ENCODE peak calls at places on chromosomes 3 and 15, in eight cellular contexts. One of them, this sample, is unnamed.

GRCh38 chr15:39205506-39206371 is 375.1 kb upstream of the THBS1 start:
- DNase-seq in CD8-positive, alpha-beta T cell: no peak
- DNase-seq in progenitor cell of endocrine pancreas: no peak
- DNase-seq in M059J: peak; percentile 89
- DNase-seq in RKO: no peak
- DNase-seq in EH: peak; percentile 47
- DNase-seq in mucosa of gallbladder: no peak
- DNase-seq in activated naive CD8-positive, alpha-beta T cell treated with anti-CD3 and anti-CD28 coated beads, Interleukin-2, amount 50 U/mL, for 24 hours: no peak
- DNase-seq in this sample: no peak

GRCh38 chr15:60318236-60318867 is 79.4 kb downstream of the ANXA2 start:
- DNase-seq in CD8-positive, alpha-beta T cell: no peak
- DNase-seq in progenitor cell of endocrine pancreas: no peak
- DNase-seq in M059J: no peak
- DNase-seq in RKO: no peak
- DNase-seq in EH: no peak
- DNase-seq in mucosa of gallbladder: no peak
- DNase-seq in activated naive CD8-positive, alpha-beta T cell treated with anti-CD3 and anti-CD28 coated beads, Interleukin-2, amount 50 U/mL, for 24 hours: no peak
- DNase-seq in this sample: no peak

GRCh38 chr15:75198560-75199346 is 2.9 kb upstream of the C15orf39 start:
- DNase-seq in CD8-positive, alpha-beta T cell: peak; percentile 23
- DNase-seq in progenitor cell of endocrine pancreas: no peak
- DNase-seq in M059J: peak; percentile 71
- DNase-seq in RKO: peak; percentile 15
- DNase-seq in EH: peak; percentile 78
- DNase-seq in mucosa of gallbladder: no peak
- DNase-seq in activated naive CD8-positive, alpha-beta T cell treated with anti-CD3 and anti-CD28 coated beads, Interleukin-2, amount 50 U/mL, for 24 hours: peak; percentile 22
- DNase-seq in this sample: peak; percentile 53

GRCh38 chr15:69664572-69665326 is 212.1 kb downstream of the RPLP1 start:
- DNase-seq in CD8-positive, alpha-beta T cell: no peak
- DNase-seq in progenitor cell of endocrine pancreas: no peak
- DNase-seq in M059J: peak; percentile 36
- DNase-seq in RKO: no peak
- DNase-seq in EH: no peak
- DNase-seq in mucosa of gallbladder: peak; percentile 78
- DNase-seq in activated naive CD8-positive, alpha-beta T cell treated with anti-CD3 and anti-CD28 coated beads, Interleukin-2, amount 50 U/mL, for 24 hours: no peak
- DNase-seq in this sample: no peak

GRCh38 chr15:67043939-67044771 is 21.2 kb upstream of the SMAD3 start:
- DNase-seq in CD8-positive, alpha-beta T cell: no peak
- DNase-seq in progenitor cell of endocrine pancreas: no peak
- DNase-seq in M059J: peak; percentile 91
- DNase-seq in RKO: peak; percentile 20
- DNase-seq in EH: peak; percentile 98
- DNase-seq in mucosa of gallbladder: no peak
- DNase-seq in activated naive CD8-positive, alpha-beta T cell treated with anti-CD3 and anti-CD28 coated beads, Interleukin-2, amount 50 U/mL, for 24 hours: no peak
- DNase-seq in this sample: no peak

GRCh38 chr3:179750720-179751328 is 98.0 kb downstream of the USP13 start:
- DNase-seq in CD8-positive, alpha-beta T cell: no peak
- DNase-seq in progenitor cell of endocrine pancreas: no peak
- DNase-seq in M059J: peak; percentile 14
- DNase-seq in RKO: peak; percentile 57
- DNase-seq in EH: peak; percentile 26
- DNase-seq in mucosa of gallbladder: no peak
- DNase-seq in activated naive CD8-positive, alpha-beta T cell treated with anti-CD3 and anti-CD28 coated beads, Interleukin-2, amount 50 U/mL, for 24 hours: no peak
- DNase-seq in this sample: no peak

GRCh38 chr3:186235554-186235953 is 126.5 kb downstream of the DGKG start:
- DNase-seq in CD8-positive, alpha-beta T cell: no peak
- DNase-seq in progenitor cell of endocrine pancreas: no peak
- DNase-seq in M059J: no peak
- DNase-seq in RKO: no peak
- DNase-seq in EH: no peak
- DNase-seq in mucosa of gallbladder: no peak
- DNase-seq in activated naive CD8-positive, alpha-beta T cell treated with anti-CD3 and anti-CD28 coated beads, Interleukin-2, amount 50 U/mL, for 24 hours: no peak
- DNase-seq in this sample: no peak

GRCh38 chr3:106688463-106688862 is 688.8 kb upstream of the CCDC54 start:
- DNase-seq in CD8-positive, alpha-beta T cell: no peak
- DNase-seq in progenitor cell of endocrine pancreas: no peak
- DNase-seq in M059J: peak; percentile 94
- DNase-seq in RKO: peak; percentile 66
- DNase-seq in EH: peak; percentile 88
- DNase-seq in mucosa of gallbladder: no peak
- DNase-seq in activated naive CD8-positive, alpha-beta T cell treated with anti-CD3 and anti-CD28 coated beads, Interleukin-2, amount 50 U/mL, for 24 hours: no peak
- DNase-seq in this sample: no peak

GRCh38 chr3:184405075-184406060 is 25.5 kb downstream of the CHRD start:
- DNase-seq in CD8-positive, alpha-beta T cell: no peak
- DNase-seq in progenitor cell of endocrine pancreas: no peak
- DNase-seq in M059J: no peak
- DNase-seq in RKO: no peak
- DNase-seq in EH: no peak
- DNase-seq in mucosa of gallbladder: no peak
- DNase-seq in activated naive CD8-positive, alpha-beta T cell treated with anti-CD3 and anti-CD28 coated beads, Interleukin-2, amount 50 U/mL, for 24 hours: no peak
- DNase-seq in this sample: no peak

GRCh38 chr3:71247221-71247947 is 336.1 kb downstream of the FOXP1 start:
- DNase-seq in CD8-positive, alpha-beta T cell: no peak
- DNase-seq in progenitor cell of endocrine pancreas: no peak
- DNase-seq in M059J: peak; percentile 15
- DNase-seq in RKO: peak; percentile 61
- DNase-seq in EH: peak; percentile 70
- DNase-seq in mucosa of gallbladder: peak; percentile 76
- DNase-seq in activated naive CD8-positive, alpha-beta T cell treated with anti-CD3 and anti-CD28 coated beads, Interleukin-2, amount 50 U/mL, for 24 hours: no peak
- DNase-seq in this sample: no peak

GRCh38 chr3:8561365-8561764 is 59.7 kb downstream of the LMCD1 start:
- DNase-seq in CD8-positive, alpha-beta T cell: no peak
- DNase-seq in progenitor cell of endocrine pancreas: no peak
- DNase-seq in M059J: no peak
- DNase-seq in RKO: no peak
- DNase-seq in EH: no peak
- DNase-seq in mucosa of gallbladder: no peak
- DNase-seq in activated naive CD8-positive, alpha-beta T cell treated with anti-CD3 and anti-CD28 coated beads, Interleukin-2, amount 50 U/mL, for 24 hours: no peak
- DNase-seq in this sample: no peak

GRCh38 chr15:80679167-80679804 is 15.8 kb upstream of the ABHD17C start:
- DNase-seq in CD8-positive, alpha-beta T cell: no peak
- DNase-seq in progenitor cell of endocrine pancreas: no peak
- DNase-seq in M059J: no peak
- DNase-seq in RKO: no peak
- DNase-seq in EH: no peak
- DNase-seq in mucosa of gallbladder: no peak
- DNase-seq in activated naive CD8-positive, alpha-beta T cell treated with anti-CD3 and anti-CD28 coated beads, Interleukin-2, amount 50 U/mL, for 24 hours: no peak
- DNase-seq in this sample: no peak

GRCh38 chr15:67915374-67916050 is 75.7 kb upstream of the RNU6-1 start:
- DNase-seq in CD8-positive, alpha-beta T cell: no peak
- DNase-seq in progenitor cell of endocrine pancreas: peak; percentile 18
- DNase-seq in M059J: peak; percentile 43
- DNase-seq in RKO: no peak
- DNase-seq in EH: peak; percentile 41
- DNase-seq in mucosa of gallbladder: peak; percentile 84
- DNase-seq in activated naive CD8-positive, alpha-beta T cell treated with anti-CD3 and anti-CD28 coated beads, Interleukin-2, amount 50 U/mL, for 24 hours: no peak
- DNase-seq in this sample: no peak

GRCh38 chr3:150138824-150139223 is 168.1 kb upstream of the PFN2 start:
- DNase-seq in CD8-positive, alpha-beta T cell: no peak
- DNase-seq in progenitor cell of endocrine pancreas: no peak
- DNase-seq in M059J: no peak
- DNase-seq in RKO: no peak
- DNase-seq in EH: no peak
- DNase-seq in mucosa of gallbladder: no peak
- DNase-seq in activated naive CD8-positive, alpha-beta T cell treated with anti-CD3 and anti-CD28 coated beads, Interleukin-2, amount 50 U/mL, for 24 hours: no peak
- DNase-seq in this sample: no peak

GRCh38 chr3:39156421-39156820 is 3.0 kb upstream of the CSRNP1 start:
- DNase-seq in CD8-positive, alpha-beta T cell: no peak
- DNase-seq in progenitor cell of endocrine pancreas: no peak
- DNase-seq in M059J: no peak
- DNase-seq in RKO: no peak
- DNase-seq in EH: no peak
- DNase-seq in mucosa of gallbladder: no peak
- DNase-seq in activated naive CD8-positive, alpha-beta T cell treated with anti-CD3 and anti-CD28 coated beads, Interleukin-2, amount 50 U/mL, for 24 hours: no peak
- DNase-seq in this sample: no peak

GRCh38 chr3:101703169-101703568 is 16.7 kb upstream of the RPL24 start:
- DNase-seq in CD8-positive, alpha-beta T cell: no peak
- DNase-seq in progenitor cell of endocrine pancreas: no peak
- DNase-seq in M059J: peak; percentile 64
- DNase-seq in RKO: peak; percentile 51
- DNase-seq in EH: no peak
- DNase-seq in mucosa of gallbladder: no peak
- DNase-seq in activated naive CD8-positive, alpha-beta T cell treated with anti-CD3 and anti-CD28 coated beads, Interleukin-2, amount 50 U/mL, for 24 hours: no peak
- DNase-seq in this sample: no peak

GRCh38 chr3:50639055-50639494 is 22.1 kb downstream of the MAPKAPK3 start:
- DNase-seq in CD8-positive, alpha-beta T cell: no peak
- DNase-seq in progenitor cell of endocrine pancreas: no peak
- DNase-seq in M059J: peak; percentile 85
- DNase-seq in RKO: peak; percentile 72
- DNase-seq in EH: peak; percentile 80
- DNase-seq in mucosa of gallbladder: no peak
- DNase-seq in activated naive CD8-positive, alpha-beta T cell treated with anti-CD3 and anti-CD28 coated beads, Interleukin-2, amount 50 U/mL, for 24 hours: no peak
- DNase-seq in this sample: no peak

GRCh38 chr3:80750637-80751036 is 982.8 kb upstream of the ROBO1 start:
- DNase-seq in CD8-positive, alpha-beta T cell: no peak
- DNase-seq in progenitor cell of endocrine pancreas: no peak
- DNase-seq in M059J: no peak
- DNase-seq in RKO: no peak
- DNase-seq in EH: no peak
- DNase-seq in mucosa of gallbladder: no peak
- DNase-seq in activated naive CD8-positive, alpha-beta T cell treated with anti-CD3 and anti-CD28 coated beads, Interleukin-2, amount 50 U/mL, for 24 hours: no peak
- DNase-seq in this sample: no peak

This sample was measured in T-cell.